ENCODE peak calls at places on chromosomes 16 and 17, in five cellular contexts. W is prostate gland, Y is stomach, N is upper lobe of left lung, E is transverse colon. F is an unnamed sample. For H3K9me3, the result is how much of the 10 kb centered on the place peaks cover.

GRCh38 chr16:50300942-50301625 is 34.7 kb downstream of the ADCY7 start:
- DNase-seq in N (peak), Y (no peak), W (no peak), E (no peak), F (no peak)

GRCh38 chr17:17107891-17108680 is 65.8 kb downstream of the MPRIP start:
- DNase-seq in N (peak), E (no peak), Y (peak), W (no peak), F (no peak)

GRCh38 chr16:2324296-2324859 is 16.1 kb downstream of the ABCA3 start:
- DNase-seq in Y (no peak), E (no peak), N (peak), W (no peak), F (no peak)

GRCh38 chr16:87041732-87042131 is 275.5 kb downstream of the C16orf95 start:
- DNase-seq in E (no peak), Y (no peak), N (no peak), W (no peak), F (no peak)

GRCh38 chr17:79338142-79338541 is 263.5 kb downstream of the ENGASE start:
- DNase-seq in Y (no peak), W (no peak), E (no peak), N (no peak), F (no peak)

GRCh38 chr16:31876955-31877828 is 3.6 kb downstream of the ZNF267 start:
- DNase-seq in N (no peak), Y (no peak), W (no peak), E (no peak), F (no peak)

GRCh38 chr16:13793788-13794461 is 126.0 kb upstream of the ERCC4 start:
- DNase-seq in W (no peak), E (no peak), N (no peak), Y (no peak), F (no peak)

GRCh38 chr17:48134912-48135480 is 27.4 kb downstream of the SNX11 start:
- DNase-seq in W (no peak), N (no peak), Y (no peak), E (no peak), F (no peak)

GRCh38 chr17:28828294-28829040 is 14.1 kb downstream of the FAM222B start:
- DNase-seq in W (no peak), Y (peak), E (no peak), N (no peak), F (no peak)

GRCh38 chr16:69095179-69095578 is 10.3 kb upstream of the HAS3 start:
- DNase-seq in N (peak), E (no peak), Y (no peak), W (no peak), F (no peak)

GRCh38 chr16:56352351-56353053 is 72.8 kb downstream of the AMFR start:
- DNase-seq in E (no peak), W (no peak), N (peak), Y (no peak), F (no peak)
- TF ChIP-seq POLR2AphosphoS5 in E (no peak), W (no peak), N (no peak), Y (no peak), F (no peak)

DNA sequence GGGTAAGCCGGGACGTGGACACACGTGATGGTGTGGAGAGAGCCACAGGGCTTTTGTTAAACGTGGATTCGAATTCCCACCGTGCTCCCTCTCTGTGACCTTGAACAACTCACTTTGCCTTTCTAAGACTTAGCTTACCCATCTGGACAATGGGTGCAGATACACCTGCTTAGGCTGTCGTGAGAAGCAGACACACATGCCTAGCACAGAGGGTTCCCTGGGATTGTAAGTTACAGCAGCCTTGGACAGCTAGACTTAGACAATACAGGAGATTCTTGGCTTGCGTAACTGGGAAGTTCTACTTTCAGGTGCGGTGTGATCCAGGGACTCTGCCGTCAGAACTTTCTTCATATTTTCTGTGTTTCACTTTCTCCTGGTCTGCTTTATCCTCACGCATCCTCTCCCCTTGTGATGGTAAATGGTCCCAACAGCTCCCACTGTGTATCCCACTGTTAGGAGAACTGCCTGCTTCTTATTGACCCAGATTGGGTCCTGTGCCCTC is 127.0 kb downstream of the ABCC1 start:
- DNase-seq in Y (no peak), N (no peak), E (no peak), W (no peak), F (no peak)
- H3K9me3 ChIP-seq in Y (under half), N (under half), E (under half), W (under half), F (under half)

DNA sequence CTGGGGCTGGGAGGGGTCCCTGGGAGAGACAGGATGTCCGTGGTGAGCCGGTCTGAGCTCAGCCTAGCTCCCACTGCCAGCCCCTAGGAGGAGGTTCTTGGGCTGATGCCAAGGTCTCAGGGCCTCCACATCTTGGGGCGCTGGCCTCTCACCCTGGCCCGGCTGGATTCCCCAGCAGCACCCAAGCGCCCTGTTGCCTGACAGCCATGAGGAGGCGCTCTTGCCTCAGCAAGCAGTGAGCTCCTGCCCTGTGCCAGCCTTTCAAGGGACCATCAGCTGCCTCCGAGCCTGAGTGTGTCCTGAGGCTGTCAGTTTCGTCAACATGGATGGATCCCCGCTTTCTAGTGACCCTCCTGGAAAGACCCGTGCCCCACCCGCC is 234.9 kb upstream of the CIBAR2 start:
- DNase-seq in N (peak), E (no peak), W (peak), Y (peak), F (no peak)
- TF ChIP-seq POLR2AphosphoS5 in N (no peak), E (no peak), W (no peak), Y (no peak), F (no peak)

DNA sequence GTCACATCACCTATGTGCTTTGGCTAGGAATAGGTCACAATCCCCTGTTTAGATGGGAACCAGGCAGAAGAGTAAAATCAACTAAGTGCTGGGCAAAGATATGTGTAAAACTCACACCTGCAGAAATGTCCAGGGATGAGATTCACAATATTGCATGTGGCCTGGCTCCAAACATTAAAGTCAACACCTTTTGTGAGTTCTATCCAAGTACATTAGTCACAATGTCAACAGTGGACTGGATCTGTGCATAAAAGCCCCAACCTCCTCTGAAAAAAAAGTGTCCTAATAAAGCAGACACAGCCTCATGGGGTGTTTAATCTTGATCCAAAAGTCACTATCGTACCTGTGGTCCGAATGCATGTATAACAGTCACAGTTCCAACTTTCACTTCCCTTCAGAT is 1990.3 kb downstream of the TP53TG3F start:
- DNase-seq in W (peak), Y (no peak), N (no peak), E (no peak), F (no peak)
- H3K9me3 ChIP-seq in W (under half), Y (half or more), N (under half), E (under half), F (under half)

GRCh38 chr17:50036455-50037320 is 19.2 kb upstream of the ITGA3 start:
- DNase-seq in E (no peak), W (no peak), N (peak), Y (no peak), F (no peak)

GRCh38 chr17:50035421-50035879 is 20.5 kb upstream of the ITGA3 start:
- DNase-seq in N (peak), W (no peak), Y (no peak), E (no peak), F (no peak)

GRCh38 chr17:50039058-50039457 is 16.9 kb upstream of the ITGA3 start:
- DNase-seq in E (no peak), W (no peak), N (no peak), Y (no peak), F (no peak)

GRCh38 chr17:50035930-50036329 is 20.0 kb upstream of the ITGA3 start:
- DNase-seq in E (no peak), W (no peak), N (no peak), Y (no peak), F (no peak)

GRCh38 chr17:50037321-50038107 is 18.4 kb upstream of the ITGA3 start:
- DNase-seq in E (peak), W (peak), Y (peak), N (peak), F (no peak)
- TF ChIP-seq POLR2AphosphoS5 in E (peak), W (no peak), Y (peak), N (peak), F (no peak)

GRCh38 chr17:82415786-82416185 is 2.4 kb upstream of the HEXD start:
- DNase-seq in E (no peak), W (no peak), N (no peak), Y (no peak), F (no peak)
- H3K9me3 ChIP-seq in E (under half), W (under half), N (under half), Y (under half), F (under half)

DNA sequence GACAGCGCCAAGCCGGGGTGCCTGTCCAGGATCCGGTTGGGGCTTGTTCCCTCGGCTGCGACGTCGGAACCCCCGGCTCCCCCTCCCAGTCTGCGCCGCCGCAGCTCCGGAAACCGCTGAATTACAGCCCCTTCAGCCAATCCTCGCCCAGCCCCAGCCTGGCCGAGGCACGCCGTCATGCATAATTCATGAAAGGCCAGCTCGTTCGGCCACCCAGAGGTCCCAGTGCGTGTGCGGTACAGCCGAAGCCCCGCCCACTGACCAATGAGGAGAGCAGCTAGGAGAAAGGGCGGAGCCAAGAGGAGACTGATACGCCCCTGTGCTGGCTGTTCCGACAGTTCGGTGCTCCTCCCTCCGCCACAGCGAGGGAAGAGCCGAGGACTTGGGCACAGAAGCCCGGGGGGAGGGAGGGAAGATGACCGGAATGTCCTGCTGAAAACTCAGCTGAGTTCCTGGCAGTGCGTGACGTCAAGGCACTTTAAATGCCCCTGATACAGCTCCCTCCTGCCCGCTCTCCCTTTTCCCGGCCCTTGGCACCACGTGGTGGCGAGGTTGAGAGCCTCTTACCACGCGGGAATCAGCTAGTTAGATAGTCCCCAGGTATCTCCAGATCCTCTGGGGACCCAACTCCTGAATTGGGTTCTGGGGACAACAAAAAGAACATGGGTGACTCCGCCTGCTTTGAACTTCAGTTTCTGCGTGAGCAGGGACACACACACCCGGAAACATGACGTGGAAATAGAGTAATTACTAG is at the start of gene STAT3:
- DNase-seq in W (peak), Y (peak), N (peak), E (peak), F (peak)
- TF ChIP-seq POLR2AphosphoS5 in W (peak), Y (peak), N (peak), E (peak), F (peak)

GRCh38 chr16:836221-836620 is 35.7 kb upstream of the GNG13 start:
- DNase-seq in W (no peak), E (no peak), N (no peak), Y (no peak), F (no peak)

GRCh38 chr16:840561-841454 is 40.3 kb upstream of the GNG13 start:
- DNase-seq in W (no peak), N (no peak), E (no peak), Y (no peak), F (no peak)

GRCh38 chr16:839643-840408 is 39.3 kb upstream of the GNG13 start:
- DNase-seq in E (no peak), Y (no peak), W (no peak), N (no peak), F (no peak)

GRCh38 chr16:841455-842060 is 41.0 kb upstream of the GNG13 start:
- DNase-seq in E (no peak), N (no peak), Y (no peak), W (no peak), F (no peak)

DNA sequence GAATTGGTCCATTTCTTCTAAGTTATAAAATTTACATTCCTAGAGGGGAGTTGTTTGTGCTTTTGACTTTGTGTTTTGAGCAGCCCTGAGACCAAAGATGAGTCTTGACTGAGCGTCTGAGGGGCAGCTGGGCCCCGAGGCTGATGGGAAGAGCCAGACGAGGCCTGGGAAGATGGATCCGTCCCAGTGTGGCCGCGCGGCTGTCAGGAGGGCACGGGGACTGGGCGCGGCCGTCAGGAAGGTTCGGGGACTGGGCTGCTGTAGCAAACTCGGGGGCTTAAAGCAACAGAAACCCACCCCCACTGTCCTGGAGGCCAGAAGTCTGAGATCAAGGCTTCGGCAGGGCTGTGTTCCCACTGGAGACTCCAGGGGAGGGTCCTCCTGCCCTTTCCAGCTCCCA is 38.2 kb upstream of the GNG13 start:
- DNase-seq in N (no peak), W (no peak), Y (no peak), E (no peak), F (no peak)
- H3K9me3 ChIP-seq in N (under half), W (under half), Y (under half), E (under half), F (under half)

DNA sequence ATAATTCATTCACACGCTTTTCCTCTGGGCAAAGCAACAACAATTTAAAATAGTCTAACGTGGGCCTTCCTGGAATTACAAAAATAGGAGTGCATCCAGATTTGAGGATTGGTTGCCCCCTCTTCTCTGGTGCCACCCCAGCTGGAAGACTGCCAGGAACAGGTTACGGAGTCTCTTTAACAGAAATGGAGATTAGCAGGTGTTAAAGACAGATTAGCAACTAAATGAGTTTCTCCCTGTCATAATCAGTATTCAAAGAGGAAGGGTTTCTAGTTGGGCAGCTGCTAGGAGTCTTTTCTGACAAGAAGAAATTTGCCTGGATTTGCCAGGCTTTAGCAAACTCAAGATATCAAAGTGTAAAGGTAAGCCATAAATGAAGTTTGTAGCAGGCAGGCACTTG is 409.5 kb downstream of the NPIPA8 start:
- DNase-seq in N (no peak), W (no peak), Y (no peak), E (no peak), F (no peak)
- TF ChIP-seq POLR2AphosphoS5 in N (no peak), W (no peak), Y (no peak), E (no peak), F (no peak)

GRCh38 chr16:75169899-75170405 is 21.6 kb downstream of the ZFP1 start:
- DNase-seq in W (no peak), N (no peak), E (no peak), Y (no peak), F (no peak)
- H3K9me3 ChIP-seq in W (under half), N (half or more), E (under half), Y (half or more), F (under half)